ENCODE peak calls at places on chromosomes 13 and 19, in eight cellular contexts. E is A549, Q is adrenal gland, R is tibial artery, T is ovary, J is AG09309, F is thoracic aorta, U is fibroblast of mammary gland. Y is an unnamed sample.
A peak's percentile ranks its signal among the peaks of the same experiment; 100 is the strongest.

GRCh38 chr13:26412961-26413716 is 144.3 kb upstream of the WASF3 start:
- DNase-seq in E (no peak), Q (no peak), R (no peak), T (no peak), J (no peak), F (no peak), U (no peak), Y (no peak)

GRCh38 chr19:32104465-32105235 is 240.8 kb upstream of the ZNF507 start:
- DNase-seq in E (peak; percentile 24), Q (no peak), R (no peak), T (no peak), J (no peak), F (no peak), U (no peak), Y (no peak)

GRCh38 chr19:18939163-18939562 is 1.9 kb downstream of the HOMER3 start:
- DNase-seq in E (no peak), Q (no peak), R (no peak), T (no peak), J (no peak), F (no peak), U (no peak), Y (no peak)

GRCh38 chr19:10688545-10689280 is 12.5 kb upstream of the QTRT1 start:
- DNase-seq in E (no peak), Q (no peak), R (no peak), T (no peak), J (no peak), F (no peak), U (no peak), Y (no peak)

GRCh38 chr13:113140677-113141590 is 17.5 kb upstream of the PROZ start:
- DNase-seq in E (no peak), Q (no peak), R (peak; percentile 58), T (peak; percentile 31), J (no peak), F (no peak), U (no peak), Y (no peak)

GRCh38 chr13:102310691-102311432 is 91.0 kb downstream of the FGF14 start:
- DNase-seq in E (no peak), Q (no peak), R (peak; percentile 69), T (no peak), J (no peak), F (no peak), U (peak; percentile 74), Y (peak; percentile 81)

GRCh38 chr13:49494645-49495044 is 1.1 kb upstream of the PHF11 start:
- DNase-seq in E (no peak), Q (no peak), R (no peak), T (no peak), J (no peak), F (no peak), U (no peak), Y (no peak)

GRCh38 chr13:60220072-60220471 is 56.3 kb upstream of the DIAPH3 start:
- DNase-seq in E (no peak), Q (no peak), R (no peak), T (no peak), J (no peak), F (no peak), U (no peak), Y (no peak)

GRCh38 chr19:17794731-17795494 is at the start of gene B3GNT3:
- DNase-seq in E (peak; percentile 72), Q (no peak), R (no peak), T (peak; percentile 56), J (no peak), F (no peak), U (no peak), Y (no peak)

GRCh38 chr13:50244913-50245574 is 229.8 kb downstream of the KCNRG start:
- DNase-seq in E (peak; percentile 90), Q (no peak), R (no peak), T (no peak), J (peak; percentile 33), F (peak; percentile 12), U (peak; percentile 98), Y (peak; percentile 74)

GRCh38 chr19:18160792-18161690 is 8.1 kb downstream of the PIK3R2 start:
- DNase-seq in E (peak; percentile 57), Q (peak; percentile 84), R (peak; percentile 82), T (peak; percentile 86), J (no peak), F (no peak), U (peak; percentile 42), Y (no peak)

GRCh38 chr19:45663800-45664199 is 4.2 kb upstream of the GIPR start:
- DNase-seq in E (no peak), Q (no peak), R (no peak), T (no peak), J (no peak), F (no peak), U (no peak), Y (no peak)

GRCh38 chr13:96391606-96392005 is 301.7 kb downstream of the HS6ST3 start:
- DNase-seq in E (no peak), Q (no peak), R (no peak), T (no peak), J (no peak), F (no peak), U (no peak), Y (no peak)

GRCh38 chr13:21674271-21675009 is 3.6 kb downstream of the FGF9 start:
- DNase-seq in E (no peak), Q (peak; percentile 54), R (no peak), T (no peak), J (no peak), F (no peak), U (no peak), Y (no peak)

GRCh38 chr19:43445426-43445825 is 20.0 kb downstream of the LYPD3 start:
- DNase-seq in E (no peak), Q (no peak), R (no peak), T (no peak), J (no peak), F (no peak), U (no peak), Y (no peak)

GRCh38 chr19:43444531-43445340 is 20.7 kb downstream of the LYPD3 start:
- DNase-seq in E (no peak), Q (no peak), R (no peak), T (no peak), J (no peak), F (no peak), U (no peak), Y (no peak)

GRCh38 chr19:43446746-43447489 is 18.5 kb downstream of the LYPD3 start:
- DNase-seq in E (peak; percentile 80), Q (peak; percentile 77), R (peak; percentile 84), T (peak; percentile 85), J (no peak), F (peak; percentile 25), U (peak; percentile 71), Y (no peak)

GRCh38 chr19:43450545-43450997 is 14.8 kb downstream of the LYPD3 start:
- DNase-seq in E (no peak), Q (no peak), R (no peak), T (no peak), J (no peak), F (no peak), U (peak; percentile 73), Y (peak; percentile 67)

DNA sequence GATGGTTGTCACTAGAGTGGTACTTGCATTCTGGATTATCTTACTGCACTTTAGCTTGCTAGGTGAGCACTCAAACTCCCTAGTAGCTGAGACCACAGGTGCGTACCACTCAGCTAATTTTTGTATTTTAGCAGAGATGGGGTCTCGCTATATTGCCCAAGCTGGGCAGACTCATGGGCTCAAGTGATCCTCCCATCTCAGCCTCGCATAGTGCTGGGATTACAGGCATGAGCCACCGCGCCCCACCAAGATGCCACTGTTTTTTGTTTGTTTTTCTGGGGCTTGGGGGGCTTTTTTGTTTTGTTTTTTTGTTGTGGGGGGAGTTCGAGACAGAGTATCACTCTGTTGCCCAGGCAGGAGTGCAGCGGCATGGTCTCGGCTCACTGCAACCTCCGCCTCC is 17.8 kb downstream of the LYPD3 start:
- DNase-seq in E (no peak), Q (no peak), R (no peak), T (no peak), J (no peak), F (no peak), U (no peak), Y (no peak)
- H3K4me3 ChIP-seq in E (no peak overlapping the region), Q (no peak overlapping the region), R (no peak overlapping the region), T (no peak overlapping the region), J (no peak overlapping the region), F (no peak overlapping the region), U (no peak overlapping the region), Y (no peak overlapping the region)

DNA sequence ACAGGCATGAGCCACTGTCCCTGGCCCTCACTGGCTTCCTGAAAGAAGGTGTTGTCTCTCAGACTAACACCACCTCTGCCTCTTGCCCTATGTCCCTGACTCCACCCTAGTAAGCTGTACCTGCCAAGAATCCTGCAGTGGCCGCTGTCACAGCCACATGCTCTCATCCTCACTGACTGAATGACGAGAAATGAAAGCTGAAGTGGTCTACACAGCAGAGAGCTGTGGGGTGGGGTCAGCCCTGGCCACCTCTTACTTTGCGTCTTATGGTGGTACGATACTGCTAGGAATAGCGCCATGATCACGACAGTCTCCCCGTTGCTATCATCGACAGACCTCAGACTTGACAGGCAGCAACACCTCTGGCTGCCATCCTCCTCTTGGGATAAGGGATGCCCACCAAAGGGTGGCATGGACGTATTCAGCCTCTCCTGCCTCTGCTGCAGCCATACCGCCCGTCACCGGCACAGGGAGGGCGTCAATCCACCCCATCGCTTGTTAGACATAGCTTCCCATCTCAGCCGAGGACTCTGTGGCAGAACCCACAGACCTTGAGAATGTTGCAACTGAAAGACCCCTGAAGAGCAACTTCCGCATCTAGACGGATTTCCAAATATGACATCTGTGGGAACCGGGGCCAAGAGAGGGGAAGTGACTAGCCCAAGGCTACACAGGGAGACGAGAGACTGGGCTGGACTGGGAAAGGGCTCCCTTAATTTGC is 809 bp downstream of the MYO1F start:
- DNase-seq in E (no peak), Q (no peak), R (no peak), T (no peak), J (no peak), F (no peak), U (no peak), Y (no peak)
- H3K4me3 ChIP-seq in E (no peak overlapping the region), Q (no peak overlapping the region), R (peak overlapping the region; percentile 38), T (no peak overlapping the region), J (no peak overlapping the region), F (peak overlapping the region; percentile 62), U (no peak overlapping the region), Y (no peak overlapping the region)

GRCh38 chr13:31172535-31172934 is 10.8 kb upstream of the HSPH1 start:
- DNase-seq in E (peak; percentile 76), Q (no peak), R (no peak), T (no peak), J (peak; percentile 62), F (no peak), U (peak; percentile 84), Y (peak; percentile 69)
- H3K4me3 ChIP-seq in E (no peak overlapping the region), Q (no peak overlapping the region), R (no peak overlapping the region), T (no peak overlapping the region), J (no peak overlapping the region), F (no peak overlapping the region), U (no peak overlapping the region), Y (no peak overlapping the region)

GRCh38 chr13:99958402-99959126 is 13.0 kb downstream of the ZIC5 start:
- DNase-seq in E (no peak), Q (no peak), R (no peak), T (no peak), J (no peak), F (no peak), U (no peak), Y (no peak)

GRCh38 chr13:99961634-99962033 is 9.9 kb downstream of the ZIC5 start:
- DNase-seq in E (no peak), Q (no peak), R (no peak), T (no peak), J (no peak), F (no peak), U (no peak), Y (no peak)

GRCh38 chr13:99959127-99959529 is 12.4 kb downstream of the ZIC5 start:
- DNase-seq in E (no peak), Q (no peak), R (no peak), T (no peak), J (no peak), F (no peak), U (no peak), Y (no peak)

GRCh38 chr13:99960663-99961440 is 10.7 kb downstream of the ZIC5 start:
- DNase-seq in E (no peak), Q (no peak), R (no peak), T (no peak), J (no peak), F (no peak), U (no peak), Y (no peak)

GRCh38 chr13:99959538-99960230 is 11.9 kb downstream of the ZIC5 start:
- DNase-seq in E (no peak), Q (no peak), R (no peak), T (no peak), J (no peak), F (no peak), U (no peak), Y (no peak)
- H3K4me3 ChIP-seq in E (peak overlapping the region; percentile 37), Q (no peak overlapping the region), R (no peak overlapping the region), T (no peak overlapping the region), J (peak overlapping the region; percentile 50), F (peak overlapping the region; percentile 30), U (no peak overlapping the region), Y (peak overlapping the region; percentile 11)